ENCODE peak calls at places on chromosomes 3 and 15, in four cellular contexts. H is K562, A is IMR-90, T is GM12878. D is an unnamed sample.

GRCh38 chr3:43410575-43410974 is 124.2 kb downstream of the SNRK start:
- DNase-seq in T (no peak), H (no peak), A (peak; percentile 62), D (no peak)

GRCh38 chr3:56368860-56369259 is 99.4 kb downstream of the ERC2 start:
- DNase-seq in H (no peak), T (no peak), A (no peak), D (no peak)

GRCh38 chr3:45905755-45906154 is 19.4 kb downstream of the CCR9 start:
- DNase-seq in T (no peak), A (no peak), H (no peak), D (no peak)

GRCh38 chr3:156477306-156477705 is 77.6 kb downstream of the SSR3 start:
- DNase-seq in A (peak; percentile 61), T (no peak), H (no peak), D (no peak)

GRCh38 chr3:139088462-139089324 is 44.0 kb upstream of the PRR23C start:
- DNase-seq in T (no peak), A (no peak), H (no peak), D (no peak)

GRCh38 chr3:62785384-62785783 is 89.8 kb downstream of the CADPS start:
- DNase-seq in T (no peak), H (no peak), A (no peak), D (no peak)

GRCh38 chr15:42084465-42085235 is 9.7 kb downstream of the PLA2G4D start:
- DNase-seq in A (peak; percentile 37), H (peak; percentile 81), T (no peak), D (peak; percentile 64)

GRCh38 chr3:14133876-14134275 is 9.0 kb downstream of the TMEM43 start:
- DNase-seq in H (no peak), T (no peak), A (peak; percentile 16), D (no peak)

GRCh38 chr3:10835406-10835805 is 19.4 kb downstream of the SLC6A11 start:
- DNase-seq in A (no peak), T (no peak), H (no peak), D (no peak)

GRCh38 chr3:69091389-69092029 is 6.8 kb downstream of the ARL6IP5 start:
- DNase-seq in A (no peak), H (no peak), T (no peak), D (no peak)

GRCh38 chr15:101625169-101625568 is 27.0 kb downstream of the TM2D3 start:
- DNase-seq in H (no peak), T (no peak), A (no peak), D (no peak)

GRCh38 chr15:53193149-53193548 is 403.0 kb upstream of the ONECUT1 start:
- DNase-seq in A (no peak), H (peak; percentile 6), T (no peak), D (peak; percentile 3)

GRCh38 chr15:62165029-62165792 is at the start of gene C2CD4B:
- DNase-seq in H (peak; percentile 9), T (no peak), A (no peak), D (peak; percentile 89)

GRCh38 chr15:35596261-35596660 is 50.3 kb upstream of the DPH6 start:
- DNase-seq in T (no peak), A (peak; percentile 46), H (no peak), D (no peak)

GRCh38 chr3:189304465-189305341 is 132.9 kb downstream of the TPRG1 start:
- DNase-seq in H (no peak), A (no peak), T (no peak), D (no peak)

GRCh38 chr15:41972341-41973237 is at the start of gene EHD4:
- DNase-seq in T (peak; percentile 92), A (peak; percentile 99), H (peak; percentile 99), D (peak; percentile 98)

GRCh38 chr15:90478981-90479481 is 50.7 kb upstream of the CRTC3 start:
- DNase-seq in A (no peak), T (no peak), H (no peak), D (peak; percentile 77)

GRCh38 chr15:77554306-77555080 is 78.2 kb downstream of the LINGO1 start:
- DNase-seq in A (no peak), T (no peak), H (no peak), D (no peak)

GRCh38 chr3:55485208-55485791 is 1.8 kb downstream of the WNT5A start:
- DNase-seq in A (peak; percentile 88), H (peak; percentile 42), T (peak; percentile 32), D (peak; percentile 53)

GRCh38 chr15:48930735-48931134 is 33.0 kb downstream of the SHC4 start:
- DNase-seq in H (no peak), T (no peak), A (no peak), D (no peak)

GRCh38 chr3:56131976-56132590 is 336.2 kb downstream of the ERC2 start:
- DNase-seq in A (peak; percentile 95), H (peak; percentile 50), T (no peak), D (peak; percentile 92)

GRCh38 chr15:93152264-93152884 is 63.4 kb upstream of the RGMA start:
- DNase-seq in A (no peak), H (no peak), T (no peak), D (no peak)

GRCh38 chr3:163071684-163072083 is 1575.1 kb downstream of the OTOL1 start:
- DNase-seq in H (no peak), T (no peak), A (no peak), D (no peak)

GRCh38 chr3:19216669-19217337 is 68.5 kb downstream of the KCNH8 start:
- DNase-seq in T (no peak), A (no peak), H (no peak), D (no peak)

GRCh38 chr15:86164222-86164898 is 84.7 kb downstream of the AGBL1 start:
- DNase-seq in A (no peak), T (no peak), H (no peak), D (no peak)

GRCh38 chr3:144549161-144549560 is 577.5 kb downstream of the DIPK2A start:
- DNase-seq in T (no peak), A (no peak), H (no peak), D (no peak)

GRCh38 chr15:63880019-63880418 is 46.3 kb upstream of the HERC1 start:
- DNase-seq in T (no peak), A (no peak), H (no peak), D (no peak)

GRCh38 chr3:169232863-169233262 is 430.6 kb downstream of the MECOM start:
- DNase-seq in T (no peak), A (peak; percentile 64), H (peak; percentile 21), D (peak; percentile 92)

GRCh38 chr3:197701851-197702250 is 34.9 kb downstream of the RUBCN start:
- DNase-seq in T (no peak), A (no peak), H (no peak), D (no peak)

GRCh38 chr15:94327356-94327936 is 96.1 kb downstream of the MCTP2 start:
- DNase-seq in H (peak; percentile 9), T (no peak), A (peak; percentile 50), D (peak; percentile 49)

GRCh38 chr3:7709383-7710082 is 792.1 kb upstream of the LMCD1 start:
- DNase-seq in T (no peak), A (no peak), H (no peak), D (peak; percentile 67)

GRCh38 chr3:7710284-7710683 is 791.3 kb upstream of the LMCD1 start:
- DNase-seq in H (peak; percentile 5), T (no peak), A (no peak), D (peak; percentile 22)

GRCh38 chr3:7707192-7707591 is 794.4 kb upstream of the LMCD1 start:
- DNase-seq in H (no peak), A (no peak), T (no peak), D (peak; percentile 74)
- H3K9ac ChIP-seq in H (no peak overlapping the region), A (no peak overlapping the region), T (no peak overlapping the region), D (peak overlapping the region; percentile 45)

GRCh38 chr15:68650901-68651709 is 72.3 kb downstream of the CORO2B start:
- DNase-seq in T (no peak), A (no peak), H (peak; percentile 70), D (peak; percentile 45)
- TF ChIP-seq FOS in T (no peak), A (no peak), H (no peak), D (no peak)

GRCh38 chr3:49415931-49416601 is 3.8 kb downstream of the TCTA start:
- DNase-seq in T (peak; percentile 57), A (no peak), H (no peak), D (no peak)

GRCh38 chr3:49417516-49418120 is 4.7 kb downstream of the AMT start:
- DNase-seq in A (no peak), H (no peak), T (no peak), D (no peak)

GRCh38 chr3:49413338-49413734 is 1.1 kb downstream of the TCTA start:
- DNase-seq in A (no peak), H (peak; percentile 32), T (no peak), D (no peak)

GRCh38 chr3:49414753-49415152 is 2.5 kb downstream of the TCTA start:
- DNase-seq in T (no peak), H (no peak), A (no peak), D (no peak)

GRCh38 chr3:49416867-49417266 is 4.6 kb downstream of the TCTA start:
- DNase-seq in A (no peak), T (no peak), H (no peak), D (no peak)
- H3K9ac ChIP-seq in A (no peak overlapping the region), T (no peak overlapping the region), H (no peak overlapping the region), D (no peak overlapping the region)

DNA sequence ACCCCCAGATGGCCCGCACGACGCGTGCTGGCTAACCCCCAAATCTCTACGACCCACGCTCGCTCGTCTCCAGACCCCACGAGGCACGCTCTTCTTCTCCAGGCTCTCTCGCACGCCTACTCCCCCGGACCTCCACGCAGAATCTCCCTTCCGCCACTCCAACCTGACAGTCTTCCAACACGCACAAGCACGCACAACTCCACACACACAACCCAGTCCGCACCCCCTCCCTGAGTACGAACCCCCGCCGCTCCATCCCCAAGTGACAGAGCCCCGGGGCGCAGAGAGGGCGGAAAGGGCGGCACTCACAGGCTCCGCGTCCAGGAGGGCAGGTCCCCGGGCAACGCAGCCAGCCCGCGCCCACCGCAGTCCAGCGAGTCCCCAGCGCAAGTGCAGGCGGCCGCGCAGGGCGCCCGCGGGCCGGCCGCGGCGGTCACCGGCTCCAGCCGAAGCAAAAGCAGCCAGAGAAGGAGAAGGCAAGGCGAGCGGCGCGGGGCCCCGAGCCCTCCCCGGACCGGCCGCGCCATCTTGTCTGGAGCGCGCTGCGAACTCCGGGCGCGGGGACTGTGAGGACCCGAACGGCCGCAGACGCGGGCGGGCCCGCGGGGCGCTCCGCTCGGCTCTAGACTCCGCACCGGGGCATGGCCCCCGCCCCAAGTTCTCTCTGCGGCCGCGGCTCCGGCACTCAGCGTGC is 794 bp downstream of the LRIG1 start:
- DNase-seq in T (no peak), A (peak; percentile 43), H (no peak), D (no peak)
- TF ChIP-seq FOS in T (no peak), A (no peak), H (no peak), D (no peak)

GRCh38 chr15:66253643-66254363 is at the start of gene MEGF11:
- DNase-seq in T (no peak), H (no peak), A (peak; percentile 28), D (peak; percentile 32)
- H3K9ac ChIP-seq in T (no peak within 1 kb of the TSS), H (no peak within 1 kb of the TSS), A (no peak within 1 kb of the TSS), D (no peak within 1 kb of the TSS)